ENCODE peak calls at places on chromosomes 16 and 17, in four cellular contexts. A is HTR-8/SVneo, N is fibroblast of lung, Z is neural progenitor cell. X is an unnamed sample.

GRCh38 chr17:40459646-40460584 is 16.7 kb downstream of the IGFBP4 start:
- DNase-seq in Z (no peak), A (no peak), N (no peak), X (no peak)

GRCh38 chr17:35764123-35764991 is 3.7 kb downstream of the C17orf50 start:
- DNase-seq in Z (peak; percentile 96), A (peak; percentile 95), N (peak; percentile 75), X (peak; percentile 90)

GRCh38 chr16:89115216-89115949 is 21.7 kb downstream of the ACSF3 start:
- DNase-seq in N (peak; percentile 88), Z (no peak), A (no peak), X (no peak)

GRCh38 chr17:81194225-81194760 is 28.3 kb upstream of the AATK start:
- DNase-seq in A (no peak), Z (no peak), N (no peak), X (no peak)

GRCh38 chr17:35713069-35713728 is 18.2 kb upstream of the RASL10B start:
- DNase-seq in A (peak; percentile 38), Z (no peak), N (peak; percentile 99), X (no peak)

GRCh38 chr16:9546438-9546786 is 455.0 kb downstream of the HAPSTR1 start:
- DNase-seq in A (no peak), Z (no peak), N (no peak), X (no peak)

GRCh38 chr17:1676401-1676800 is 8.3 kb downstream of the PRPF8 start:
- DNase-seq in Z (no peak), A (no peak), N (no peak), X (no peak)

GRCh38 chr17:9175700-9176467 is 154.6 kb downstream of the NTN1 start:
- DNase-seq in N (peak; percentile 42), A (no peak), Z (no peak), X (no peak)

GRCh38 chr17:36611345-36612072 is 10.1 kb downstream of the MRM1 start:
- DNase-seq in A (no peak), N (peak; percentile 87), Z (no peak), X (no peak)

GRCh38 chr16:55133654-55134053 is 190.3 kb upstream of the IRX6 start:
- DNase-seq in A (no peak), N (no peak), Z (no peak), X (no peak)

GRCh38 chr17:71902931-71903506 is 217.8 kb upstream of the SOX9 start:
- DNase-seq in Z (no peak), N (peak; percentile 65), A (no peak), X (no peak)

GRCh38 chr17:11412653-11413052 is 171.6 kb downstream of the SHISA6 start:
- DNase-seq in Z (no peak), N (no peak), A (no peak), X (no peak)

GRCh38 chr16:57358527-57359095 is at the start of gene CCL22:
- DNase-seq in A (no peak), N (no peak), Z (no peak), X (no peak)

GRCh38 chr16:85112364-85112763 is at the start of gene CIBAR2:
- DNase-seq in N (no peak), Z (peak; percentile 76), A (no peak), X (peak; percentile 3)

GRCh38 chr16:10103096-10103495 is 79.1 kb downstream of the GRIN2A start:
- DNase-seq in A (no peak), Z (no peak), N (peak; percentile 75), X (no peak)

GRCh38 chr16:27222499-27223225 is 19.3 kb downstream of the KDM8 start:
- DNase-seq in N (peak; percentile 35), A (no peak), Z (peak; percentile 35), X (no peak)

GRCh38 chr16:46962629-46963028 is 10.8 kb downstream of the DNAJA2 start:
- DNase-seq in Z (no peak), N (no peak), A (no peak), X (no peak)

GRCh38 chr16:53952215-53953208 is 248.6 kb downstream of the FTO start:
- DNase-seq in N (peak; percentile 48), A (no peak), Z (no peak), X (no peak)

GRCh38 chr16:81190667-81191066 is 47.8 kb upstream of the BCO1 start:
- DNase-seq in N (peak; percentile 23), A (no peak), Z (no peak), X (no peak)

GRCh38 chr17:48575673-48576478 is 2.3 kb downstream of the HOXB4 start:
- DNase-seq in A (no peak), N (no peak), Z (peak; percentile 52), X (no peak)

GRCh38 chr16:89193021-89193575 is 7.2 kb downstream of the SLC22A31 start:
- DNase-seq in Z (peak; percentile 63), A (no peak), N (peak; percentile 91), X (peak; percentile 52)

GRCh38 chr16:20409398-20410152 is at the start of gene ACSM5:
- DNase-seq in Z (no peak), A (no peak), N (no peak), X (peak; percentile 24)

GRCh38 chr16:81143921-81144471 is 47.8 kb upstream of the GCSH start:
- DNase-seq in N (no peak), A (no peak), Z (no peak), X (no peak)

GRCh38 chr16:14649816-14650215 is 17.1 kb downstream of the BFAR start:
- DNase-seq in N (no peak), Z (no peak), A (no peak), X (no peak)

GRCh38 chr16:12062343-12063003 is 85.9 kb downstream of the SNX29 start:
- DNase-seq in A (peak; percentile 19), N (peak; percentile 87), Z (no peak), X (no peak)

GRCh38 chr16:69179255-69180010 is 7.5 kb upstream of the SNTB2 start:
- DNase-seq in Z (no peak), A (peak; percentile 61), N (peak; percentile 90), X (no peak)

GRCh38 chr16:88769617-88770458 is 15.2 kb downstream of the PIEZO1 start:
- DNase-seq in A (no peak), Z (peak; percentile 92), N (no peak), X (peak; percentile 38)

GRCh38 chr17:35847633-35848373 is 20.9 kb downstream of the HEATR9 start:
- DNase-seq in Z (no peak), A (no peak), N (no peak), X (no peak)

GRCh38 chr16:68064791-68065365 is 20.3 kb upstream of the NFATC3 start:
- DNase-seq in A (peak; percentile 85), N (peak; percentile 91), Z (peak; percentile 79), X (peak; percentile 16)

GRCh38 chr17:73599599-73599998 is 44.6 kb downstream of the SDK2 start:
- DNase-seq in N (no peak), A (no peak), Z (no peak), X (no peak)

GRCh38 chr16:57372372-57373116 is at the start of gene CX3CL1:
- DNase-seq in A (no peak), N (peak; percentile 75), Z (peak; percentile 93), X (no peak)

GRCh38 chr17:3582921-3583320 is 25.3 kb upstream of the TRPV3 start:
- DNase-seq in Z (no peak), A (no peak), N (no peak), X (no peak)

GRCh38 chr16:20833081-20833480 is 26.8 kb downstream of the REXO5 start:
- DNase-seq in A (no peak), N (no peak), Z (no peak), X (no peak)

GRCh38 chr17:27340990-27341595 is 47.2 kb downstream of the WSB1 start:
- DNase-seq in N (no peak), Z (no peak), A (no peak), X (no peak)

GRCh38 chr17:52419256-52419655 is 260.7 kb upstream of the CA10 start:
- DNase-seq in Z (no peak), A (no peak), N (no peak), X (peak; percentile 93)

GRCh38 chr17:77287432-77288068 is 146.8 kb downstream of the SEC14L1 start:
- DNase-seq in N (peak; percentile 96), Z (peak; percentile 69), A (peak; percentile 92), X (no peak)

GRCh38 chr16:88076211-88076931 is 125.1 kb downstream of the BANP start:
- DNase-seq in Z (peak; percentile 1), N (no peak), A (no peak), X (no peak)

GRCh38 chr17:79192503-79193500 is 118.2 kb downstream of the ENGASE start:
- DNase-seq in N (peak; percentile 23), Z (peak; percentile 93), A (peak; percentile 64), X (no peak)

GRCh38 chr17:48110722-48111121 is 3.2 kb downstream of the SNX11 start:
- DNase-seq in N (no peak), Z (no peak), A (no peak), X (no peak)